ENCODE peak calls at places on chromosomes 2 and 18, in eight cellular contexts. One of them, this sample, is unnamed.
A peak's percentile ranks its signal among the peaks of the same experiment; 100 is the strongest.

GRCh38 chr2:163187995-163188655 is 349.6 kb upstream of the KCNH7 start:
- DNase-seq in psoas muscle: no peak
- DNase-seq in heart left ventricle: no peak
- DNase-seq in neural progenitor cell: no peak
- DNase-seq in brain microvascular endothelial cell: no peak
- DNase-seq in uterus: no peak
- DNase-seq in right lobe of liver: no peak
- DNase-seq in lower lobe of right lung: no peak
- DNase-seq in this sample: no peak

GRCh38 chr18:59150236-59150635 is 10.6 kb downstream of the SEC11C start:
- DNase-seq in psoas muscle: no peak
- DNase-seq in heart left ventricle: no peak
- DNase-seq in neural progenitor cell: no peak
- DNase-seq in brain microvascular endothelial cell: no peak
- DNase-seq in uterus: no peak
- DNase-seq in right lobe of liver: no peak
- DNase-seq in lower lobe of right lung: no peak
- DNase-seq in this sample: no peak

GRCh38 chr2:162065767-162066166 is 8.2 kb downstream of the DPP4 start:
- DNase-seq in psoas muscle: no peak
- DNase-seq in heart left ventricle: no peak
- DNase-seq in neural progenitor cell: no peak
- DNase-seq in brain microvascular endothelial cell: no peak
- DNase-seq in uterus: no peak
- DNase-seq in right lobe of liver: no peak
- DNase-seq in lower lobe of right lung: no peak
- DNase-seq in this sample: no peak

GRCh38 chr2:46065152-46065551 is 232.1 kb upstream of the EPAS1 start:
- DNase-seq in psoas muscle: no peak
- DNase-seq in heart left ventricle: no peak
- DNase-seq in neural progenitor cell: no peak
- DNase-seq in brain microvascular endothelial cell: peak; percentile 72
- DNase-seq in uterus: no peak
- DNase-seq in right lobe of liver: no peak
- DNase-seq in lower lobe of right lung: no peak
- DNase-seq in this sample: no peak

GRCh38 chr2:105317937-105318336 is 11.6 kb downstream of the TGFBRAP1 start:
- DNase-seq in psoas muscle: no peak
- DNase-seq in heart left ventricle: no peak
- DNase-seq in neural progenitor cell: no peak
- DNase-seq in brain microvascular endothelial cell: no peak
- DNase-seq in uterus: no peak
- DNase-seq in right lobe of liver: no peak
- DNase-seq in lower lobe of right lung: no peak
- DNase-seq in this sample: no peak

GRCh38 chr2:27291865-27292264 is 9.6 kb downstream of the TRIM54 start:
- DNase-seq in psoas muscle: no peak
- DNase-seq in heart left ventricle: no peak
- DNase-seq in neural progenitor cell: peak; percentile 53
- DNase-seq in brain microvascular endothelial cell: no peak
- DNase-seq in uterus: no peak
- DNase-seq in right lobe of liver: no peak
- DNase-seq in lower lobe of right lung: no peak
- DNase-seq in this sample: no peak

GRCh38 chr2:140658766-140659165 is 1472.0 kb downstream of the LRP1B start:
- DNase-seq in psoas muscle: no peak
- DNase-seq in heart left ventricle: no peak
- DNase-seq in neural progenitor cell: no peak
- DNase-seq in brain microvascular endothelial cell: no peak
- DNase-seq in uterus: no peak
- DNase-seq in right lobe of liver: no peak
- DNase-seq in lower lobe of right lung: no peak
- DNase-seq in this sample: no peak

GRCh38 chr18:67302043-67302442 is 214.5 kb downstream of the DSEL start:
- DNase-seq in psoas muscle: no peak
- DNase-seq in heart left ventricle: no peak
- DNase-seq in neural progenitor cell: no peak
- DNase-seq in brain microvascular endothelial cell: peak; percentile 3
- DNase-seq in uterus: no peak
- DNase-seq in right lobe of liver: no peak
- DNase-seq in lower lobe of right lung: no peak
- DNase-seq in this sample: no peak

GRCh38 chr2:86785456-86785855 is 5.3 kb downstream of the CD8A start:
- DNase-seq in psoas muscle: no peak
- DNase-seq in heart left ventricle: no peak
- DNase-seq in neural progenitor cell: no peak
- DNase-seq in brain microvascular endothelial cell: no peak
- DNase-seq in uterus: no peak
- DNase-seq in right lobe of liver: no peak
- DNase-seq in lower lobe of right lung: no peak
- DNase-seq in this sample: no peak

GRCh38 chr18:24695168-24695567 is 234.7 kb downstream of the HRH4 start:
- DNase-seq in psoas muscle: no peak
- DNase-seq in heart left ventricle: no peak
- DNase-seq in neural progenitor cell: no peak
- DNase-seq in brain microvascular endothelial cell: no peak
- DNase-seq in uterus: no peak
- DNase-seq in right lobe of liver: no peak
- DNase-seq in lower lobe of right lung: no peak
- DNase-seq in this sample: no peak

GRCh38 chr2:109369671-109370191 is 240.7 kb downstream of the SH3RF3 start:
- DNase-seq in psoas muscle: no peak
- DNase-seq in heart left ventricle: peak; percentile 2
- DNase-seq in neural progenitor cell: no peak
- DNase-seq in brain microvascular endothelial cell: no peak
- DNase-seq in uterus: peak; percentile 7
- DNase-seq in right lobe of liver: no peak
- DNase-seq in lower lobe of right lung: no peak
- DNase-seq in this sample: no peak

GRCh38 chr2:172865422-172865821 is 129.8 kb downstream of the RAPGEF4 start:
- DNase-seq in psoas muscle: no peak
- DNase-seq in heart left ventricle: no peak
- DNase-seq in neural progenitor cell: no peak
- DNase-seq in brain microvascular endothelial cell: no peak
- DNase-seq in uterus: no peak
- DNase-seq in right lobe of liver: no peak
- DNase-seq in lower lobe of right lung: no peak
- DNase-seq in this sample: no peak

GRCh38 chr2:191243154-191243553 is 2.0 kb upstream of the MYO1B start:
- DNase-seq in psoas muscle: no peak
- DNase-seq in heart left ventricle: no peak
- DNase-seq in neural progenitor cell: no peak
- DNase-seq in brain microvascular endothelial cell: no peak
- DNase-seq in uterus: no peak
- DNase-seq in right lobe of liver: no peak
- DNase-seq in lower lobe of right lung: no peak
- DNase-seq in this sample: no peak

GRCh38 chr2:191245869-191246531 is 796 bp downstream of the MYO1B start:
- DNase-seq in psoas muscle: peak; percentile 59
- DNase-seq in heart left ventricle: peak; percentile 82
- DNase-seq in neural progenitor cell: peak; percentile 94
- DNase-seq in brain microvascular endothelial cell: peak; percentile 70
- DNase-seq in uterus: peak; percentile 65
- DNase-seq in right lobe of liver: peak; percentile 82
- DNase-seq in lower lobe of right lung: peak; percentile 86
- DNase-seq in this sample: no peak

GRCh38 chr2:191246820-191247380 is 1.7 kb downstream of the MYO1B start:
- DNase-seq in psoas muscle: no peak
- DNase-seq in heart left ventricle: peak; percentile 29
- DNase-seq in neural progenitor cell: no peak
- DNase-seq in brain microvascular endothelial cell: no peak
- DNase-seq in uterus: no peak
- DNase-seq in right lobe of liver: no peak
- DNase-seq in lower lobe of right lung: no peak
- DNase-seq in this sample: no peak

GRCh38 chr2:191244350-191244749 is 854 bp upstream of the MYO1B start:
- DNase-seq in psoas muscle: no peak
- DNase-seq in heart left ventricle: no peak
- DNase-seq in neural progenitor cell: no peak
- DNase-seq in brain microvascular endothelial cell: no peak
- DNase-seq in uterus: no peak
- DNase-seq in right lobe of liver: no peak
- DNase-seq in lower lobe of right lung: no peak
- DNase-seq in this sample: no peak

DNA sequence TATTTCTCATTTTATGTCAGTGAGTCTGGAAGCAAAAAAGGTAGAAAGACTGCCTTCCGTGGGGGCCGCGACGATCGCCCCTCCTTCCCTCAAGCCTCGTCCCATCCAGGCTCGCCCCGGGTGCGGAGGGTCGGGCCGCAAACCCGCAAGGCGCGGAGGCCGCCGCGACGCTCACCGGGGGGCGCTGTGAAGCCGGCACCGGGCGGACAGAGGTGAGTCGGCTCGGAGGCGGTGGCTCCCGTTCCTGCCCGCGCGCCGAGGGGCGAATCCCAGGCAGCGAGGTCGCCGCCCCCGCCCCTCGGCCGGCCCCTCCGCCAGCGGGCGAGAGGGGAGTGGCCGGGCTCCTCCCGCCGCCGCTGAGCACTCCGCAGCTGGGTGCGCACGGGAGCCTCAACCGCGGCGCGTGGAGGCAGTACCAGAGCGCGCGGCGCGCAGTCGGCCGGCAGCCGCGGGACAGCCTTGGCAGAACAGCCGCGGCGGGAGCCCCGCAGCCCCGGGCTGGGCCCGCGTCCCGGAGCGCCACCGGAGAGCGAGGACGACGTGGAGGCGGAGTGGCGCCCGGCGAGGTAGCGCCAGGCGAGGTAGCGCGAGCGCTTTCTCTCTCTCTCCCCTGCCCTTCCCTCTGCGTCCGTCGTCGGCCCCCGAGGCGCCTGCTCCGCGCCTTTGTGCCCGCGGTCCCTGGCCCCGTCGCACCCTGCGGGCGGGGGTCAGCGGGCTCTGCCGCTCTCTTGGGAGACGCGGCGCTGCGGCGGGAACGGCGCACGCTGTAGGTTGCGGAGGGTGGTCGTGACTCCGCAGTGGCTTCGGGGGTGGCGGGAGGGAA is at the start of gene MYO1B:
- DNase-seq in psoas muscle: peak; percentile 72
- DNase-seq in heart left ventricle: peak; percentile 76
- DNase-seq in neural progenitor cell: peak; percentile 95
- DNase-seq in brain microvascular endothelial cell: peak; percentile 45
- DNase-seq in uterus: peak; percentile 56
- DNase-seq in right lobe of liver: peak; percentile 92
- DNase-seq in lower lobe of right lung: peak; percentile 86
- DNase-seq in this sample: no peak
- TF ChIP-seq CTCF in psoas muscle: peak; percentile 34
- TF ChIP-seq CTCF in heart left ventricle: peak; percentile 56
- TF ChIP-seq CTCF in neural progenitor cell: peak; percentile 52
- TF ChIP-seq CTCF in brain microvascular endothelial cell: peak; percentile 39
- TF ChIP-seq CTCF in uterus: peak; percentile 64
- TF ChIP-seq CTCF in right lobe of liver: peak; percentile 40
- TF ChIP-seq CTCF in lower lobe of right lung: peak; percentile 56
- TF ChIP-seq CTCF in this sample: peak; percentile 47

GRCh38 chr2:152542344-152542994 is 174.8 kb downstream of the PRPF40A start:
- DNase-seq in psoas muscle: no peak
- DNase-seq in heart left ventricle: no peak
- DNase-seq in neural progenitor cell: no peak
- DNase-seq in brain microvascular endothelial cell: no peak
- DNase-seq in uterus: no peak
- DNase-seq in right lobe of liver: no peak
- DNase-seq in lower lobe of right lung: no peak
- DNase-seq in this sample: no peak
- H3K4me3 ChIP-seq in psoas muscle: no peak overlapping the region
- H3K4me3 ChIP-seq in heart left ventricle: no peak overlapping the region
- H3K4me3 ChIP-seq in neural progenitor cell: no peak overlapping the region
- H3K4me3 ChIP-seq in brain microvascular endothelial cell: no peak overlapping the region
- H3K4me3 ChIP-seq in uterus: no peak overlapping the region
- H3K4me3 ChIP-seq in right lobe of liver: no peak overlapping the region
- H3K4me3 ChIP-seq in lower lobe of right lung: no peak overlapping the region
- H3K4me3 ChIP-seq in this sample: no peak overlapping the region

DNA sequence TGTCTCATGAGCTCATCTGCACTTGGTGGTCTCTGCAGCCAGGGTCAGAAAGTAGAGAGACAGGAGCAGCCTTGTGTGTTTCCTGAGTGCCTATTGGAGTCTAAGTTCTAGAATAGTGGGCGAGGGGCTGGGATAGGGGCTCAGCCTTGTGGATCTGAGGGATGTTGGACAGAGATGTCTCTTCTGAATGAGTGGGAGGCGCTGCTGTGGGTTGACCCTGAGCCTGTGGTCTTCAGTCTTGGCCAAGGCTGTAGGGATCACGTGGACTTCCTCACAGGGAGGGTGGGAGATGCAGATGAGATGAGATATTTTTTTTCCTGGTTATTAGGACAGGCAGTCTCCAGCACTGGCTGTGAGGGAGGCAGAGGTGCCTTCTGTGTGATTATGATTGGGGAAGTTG is 61.8 kb downstream of the RNF144A start:
- DNase-seq in psoas muscle: no peak
- DNase-seq in heart left ventricle: no peak
- DNase-seq in neural progenitor cell: no peak
- DNase-seq in brain microvascular endothelial cell: no peak
- DNase-seq in uterus: no peak
- DNase-seq in right lobe of liver: no peak
- DNase-seq in lower lobe of right lung: no peak
- DNase-seq in this sample: no peak
- H3K36me3 ChIP-seq in psoas muscle: no peaks in the 10 kb centered on the region
- H3K36me3 ChIP-seq in heart left ventricle: no peaks in the 10 kb centered on the region
- H3K36me3 ChIP-seq in neural progenitor cell: no peaks in the 10 kb centered on the region
- H3K36me3 ChIP-seq in brain microvascular endothelial cell: no peaks in the 10 kb centered on the region
- H3K36me3 ChIP-seq in uterus: no peaks in the 10 kb centered on the region
- H3K36me3 ChIP-seq in right lobe of liver: no peaks in the 10 kb centered on the region
- H3K36me3 ChIP-seq in lower lobe of right lung: no peaks in the 10 kb centered on the region
- H3K36me3 ChIP-seq in this sample: no peaks in the 10 kb centered on the region

DNA sequence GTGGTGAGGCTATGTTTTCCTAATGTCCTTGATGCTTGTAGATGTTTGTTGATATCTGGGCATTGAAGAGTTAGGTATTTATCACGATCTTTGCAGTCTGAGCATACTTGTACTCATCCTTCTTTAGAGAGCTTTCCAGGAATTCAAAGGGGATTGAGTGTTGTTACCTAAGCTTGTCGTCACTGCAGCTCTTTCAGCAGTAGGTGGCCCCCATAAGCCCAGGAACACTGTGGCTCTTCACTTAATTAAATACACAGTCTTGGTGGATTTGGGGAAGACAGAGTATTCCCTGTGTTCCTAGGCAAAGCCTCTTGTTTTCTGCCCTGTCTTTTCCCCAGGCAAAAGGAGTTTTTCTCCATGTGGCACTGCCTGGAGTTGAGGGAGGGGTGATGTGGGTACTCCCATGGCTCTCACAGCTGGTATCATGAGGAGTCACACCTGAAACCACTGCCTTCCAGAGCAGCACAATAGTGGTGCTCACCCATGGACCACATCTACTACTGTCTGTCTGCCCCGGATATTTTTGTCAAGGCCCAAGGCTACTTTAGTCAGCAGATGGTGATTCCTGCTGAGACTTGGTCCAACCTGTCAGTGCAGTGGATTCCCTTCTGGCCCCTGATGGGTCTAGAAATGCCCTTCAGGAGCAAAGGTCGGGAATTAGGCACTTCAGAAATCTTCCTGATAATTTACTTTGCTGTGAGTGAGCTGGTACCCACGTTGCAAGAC is 95.7 kb downstream of the GALNT13 start:
- DNase-seq in psoas muscle: no peak
- DNase-seq in heart left ventricle: no peak
- DNase-seq in neural progenitor cell: peak; percentile 48
- DNase-seq in brain microvascular endothelial cell: no peak
- DNase-seq in uterus: no peak
- DNase-seq in right lobe of liver: no peak
- DNase-seq in lower lobe of right lung: no peak
- DNase-seq in this sample: no peak
- TF ChIP-seq CTCF in psoas muscle: no peak
- TF ChIP-seq CTCF in heart left ventricle: no peak
- TF ChIP-seq CTCF in neural progenitor cell: no peak
- TF ChIP-seq CTCF in brain microvascular endothelial cell: no peak
- TF ChIP-seq CTCF in uterus: no peak
- TF ChIP-seq CTCF in right lobe of liver: no peak
- TF ChIP-seq CTCF in lower lobe of right lung: no peak
- TF ChIP-seq CTCF in this sample: no peak

This sample was measured in BJ.